ENCODE peak calls at places on chromosomes 1 and 21, in four cellular contexts. One of them, this sample, is unnamed.

GRCh38 chr1:162138107-162138506 is 68.6 kb downstream of the NOS1AP start:
- DNase-seq in HFF-Myc: no peak
- DNase-seq in CD4-positive, alpha-beta T cell: no peak
- DNase-seq in astrocyte of the spinal cord: no peak
- DNase-seq in this sample: no peak

GRCh38 chr1:111563619-111564018 is 56.0 kb upstream of the RAP1A start:
- DNase-seq in CD4-positive, alpha-beta T cell: no peak
- DNase-seq in astrocyte of the spinal cord: peak
- DNase-seq in HFF-Myc: no peak
- DNase-seq in this sample: no peak

GRCh38 chr1:23475134-23475628 is 8.8 kb downstream of the ASAP3 start:
- DNase-seq in astrocyte of the spinal cord: peak
- DNase-seq in HFF-Myc: peak
- DNase-seq in CD4-positive, alpha-beta T cell: no peak
- DNase-seq in this sample: no peak

GRCh38 chr1:151728151-151728711 is 6.9 kb downstream of the RIIAD1 start:
- DNase-seq in HFF-Myc: no peak
- DNase-seq in astrocyte of the spinal cord: peak
- DNase-seq in CD4-positive, alpha-beta T cell: no peak
- DNase-seq in this sample: no peak

GRCh38 chr1:111988743-111989453 is 570 bp downstream of the KCND3 start:
- DNase-seq in astrocyte of the spinal cord: no peak
- DNase-seq in CD4-positive, alpha-beta T cell: no peak
- DNase-seq in HFF-Myc: no peak
- DNase-seq in this sample: no peak

GRCh38 chr1:206784471-206784903 is 12.2 kb upstream of the IL10 start:
- DNase-seq in CD4-positive, alpha-beta T cell: peak
- DNase-seq in astrocyte of the spinal cord: no peak
- DNase-seq in HFF-Myc: no peak
- DNase-seq in this sample: no peak

GRCh38 chr1:40955266-40955665 is 24.2 kb upstream of the CTPS1 start:
- DNase-seq in astrocyte of the spinal cord: no peak
- DNase-seq in CD4-positive, alpha-beta T cell: no peak
- DNase-seq in HFF-Myc: no peak
- DNase-seq in this sample: no peak

GRCh38 chr1:12539320-12539704 is 78.7 kb downstream of the DHRS3 start:
- DNase-seq in HFF-Myc: no peak
- DNase-seq in astrocyte of the spinal cord: no peak
- DNase-seq in CD4-positive, alpha-beta T cell: no peak
- DNase-seq in this sample: no peak

GRCh38 chr21:35048706-35049617 is at the start of gene RUNX1:
- DNase-seq in CD4-positive, alpha-beta T cell: peak
- DNase-seq in astrocyte of the spinal cord: peak
- DNase-seq in HFF-Myc: peak
- DNase-seq in this sample: peak

GRCh38 chr1:119359730-119360129 is 8.9 kb upstream of the HAO2 start:
- DNase-seq in CD4-positive, alpha-beta T cell: no peak
- DNase-seq in astrocyte of the spinal cord: no peak
- DNase-seq in HFF-Myc: no peak
- DNase-seq in this sample: no peak

GRCh38 chr1:32179443-32180185 is at the start of gene TXLNA:
- DNase-seq in CD4-positive, alpha-beta T cell: peak
- DNase-seq in astrocyte of the spinal cord: peak
- DNase-seq in HFF-Myc: no peak
- DNase-seq in this sample: peak

GRCh38 chr1:51664412-51665240 is 47.7 kb downstream of the OSBPL9 start:
- DNase-seq in astrocyte of the spinal cord: peak
- DNase-seq in CD4-positive, alpha-beta T cell: no peak
- DNase-seq in HFF-Myc: no peak
- DNase-seq in this sample: no peak

GRCh38 chr1:81125672-81126071 is 675.1 kb upstream of the ADGRL2 start:
- DNase-seq in astrocyte of the spinal cord: no peak
- DNase-seq in CD4-positive, alpha-beta T cell: no peak
- DNase-seq in HFF-Myc: peak
- DNase-seq in this sample: no peak

GRCh38 chr1:212518188-212518951 is 85.7 kb downstream of the NENF start:
- DNase-seq in HFF-Myc: no peak
- DNase-seq in astrocyte of the spinal cord: peak
- DNase-seq in CD4-positive, alpha-beta T cell: no peak
- DNase-seq in this sample: no peak

GRCh38 chr1:22259581-22260282 is 116.8 kb upstream of the WNT4 start:
- DNase-seq in HFF-Myc: no peak
- DNase-seq in astrocyte of the spinal cord: peak
- DNase-seq in CD4-positive, alpha-beta T cell: no peak
- DNase-seq in this sample: no peak

GRCh38 chr1:168341576-168341975 is 60.9 kb downstream of the TBX19 start:
- DNase-seq in astrocyte of the spinal cord: peak
- DNase-seq in HFF-Myc: no peak
- DNase-seq in CD4-positive, alpha-beta T cell: no peak
- DNase-seq in this sample: no peak

GRCh38 chr1:156538711-156539440 is 33.5 kb downstream of the IQGAP3 start:
- DNase-seq in CD4-positive, alpha-beta T cell: no peak
- DNase-seq in HFF-Myc: no peak
- DNase-seq in astrocyte of the spinal cord: no peak
- DNase-seq in this sample: no peak

GRCh38 chr1:219774386-219774785 is 154.0 kb downstream of the SLC30A10 start:
- DNase-seq in HFF-Myc: no peak
- DNase-seq in astrocyte of the spinal cord: no peak
- DNase-seq in CD4-positive, alpha-beta T cell: no peak
- DNase-seq in this sample: no peak
- TF ChIP-seq CTCF in HFF-Myc: no peak
- TF ChIP-seq CTCF in astrocyte of the spinal cord: no peak
- TF ChIP-seq CTCF in CD4-positive, alpha-beta T cell: no peak
- TF ChIP-seq CTCF in this sample: no peak

GRCh38 chr1:158506369-158506987 is 34.5 kb downstream of the OR10R2 start:
- DNase-seq in HFF-Myc: no peak
- DNase-seq in CD4-positive, alpha-beta T cell: peak
- DNase-seq in astrocyte of the spinal cord: no peak
- DNase-seq in this sample: peak
- TF ChIP-seq CTCF in HFF-Myc: peak
- TF ChIP-seq CTCF in CD4-positive, alpha-beta T cell: peak
- TF ChIP-seq CTCF in astrocyte of the spinal cord: peak
- TF ChIP-seq CTCF in this sample: peak

GRCh38 chr1:159056069-159056698 is 20.4 kb downstream of the AIM2 start:
- DNase-seq in HFF-Myc: no peak
- DNase-seq in astrocyte of the spinal cord: no peak
- DNase-seq in CD4-positive, alpha-beta T cell: no peak
- DNase-seq in this sample: no peak
- TF ChIP-seq CTCF in HFF-Myc: peak
- TF ChIP-seq CTCF in astrocyte of the spinal cord: no peak
- TF ChIP-seq CTCF in CD4-positive, alpha-beta T cell: no peak
- TF ChIP-seq CTCF in this sample: no peak

GRCh38 chr1:24849653-24850295 is 80.3 kb downstream of the RUNX3 start:
- DNase-seq in HFF-Myc: no peak
- DNase-seq in CD4-positive, alpha-beta T cell: no peak
- DNase-seq in astrocyte of the spinal cord: no peak
- DNase-seq in this sample: no peak
- TF ChIP-seq CTCF in HFF-Myc: peak
- TF ChIP-seq CTCF in CD4-positive, alpha-beta T cell: peak
- TF ChIP-seq CTCF in astrocyte of the spinal cord: peak
- TF ChIP-seq CTCF in this sample: no peak

DNA sequence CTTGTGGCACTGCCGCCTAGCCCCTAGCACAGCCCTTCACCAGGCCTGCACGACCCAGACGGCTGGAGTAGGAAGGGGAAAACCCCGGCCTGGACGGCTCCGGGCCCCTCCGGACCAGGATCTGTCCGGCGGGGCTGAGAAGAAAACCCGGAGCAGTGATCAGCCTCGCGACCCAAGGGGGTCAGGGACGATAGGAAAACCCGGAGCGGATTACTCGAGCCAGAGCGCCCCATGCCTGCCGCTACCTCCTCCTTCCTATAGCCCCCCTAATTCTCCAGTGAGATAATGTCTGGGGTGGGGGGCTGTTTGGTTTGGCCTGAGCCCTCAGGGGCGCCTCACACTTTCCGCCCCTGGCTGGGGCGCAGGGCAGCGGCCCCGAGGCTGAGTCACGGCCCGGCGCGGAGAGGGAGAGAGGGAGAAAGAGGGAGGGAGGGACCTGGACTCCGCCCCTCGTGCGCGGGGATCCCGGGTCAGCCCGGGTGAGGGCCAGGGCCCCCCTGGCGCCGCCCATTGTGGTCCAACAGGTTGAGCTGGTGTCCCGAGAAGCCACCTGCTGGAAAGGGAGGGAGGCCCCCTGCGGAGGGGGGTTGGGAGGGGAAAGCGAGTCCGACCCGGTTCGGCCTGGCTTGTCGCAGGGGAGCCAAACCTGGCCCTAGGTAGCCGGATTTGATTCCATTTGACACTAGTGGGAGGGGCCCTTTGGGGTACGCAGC is 1.7 kb upstream of the ZBTB7B start:
- DNase-seq in HFF-Myc: peak
- DNase-seq in astrocyte of the spinal cord: peak
- DNase-seq in CD4-positive, alpha-beta T cell: peak
- DNase-seq in this sample: peak
- TF ChIP-seq CTCF in HFF-Myc: no peak
- TF ChIP-seq CTCF in astrocyte of the spinal cord: no peak
- TF ChIP-seq CTCF in CD4-positive, alpha-beta T cell: no peak
- TF ChIP-seq CTCF in this sample: no peak

DNA sequence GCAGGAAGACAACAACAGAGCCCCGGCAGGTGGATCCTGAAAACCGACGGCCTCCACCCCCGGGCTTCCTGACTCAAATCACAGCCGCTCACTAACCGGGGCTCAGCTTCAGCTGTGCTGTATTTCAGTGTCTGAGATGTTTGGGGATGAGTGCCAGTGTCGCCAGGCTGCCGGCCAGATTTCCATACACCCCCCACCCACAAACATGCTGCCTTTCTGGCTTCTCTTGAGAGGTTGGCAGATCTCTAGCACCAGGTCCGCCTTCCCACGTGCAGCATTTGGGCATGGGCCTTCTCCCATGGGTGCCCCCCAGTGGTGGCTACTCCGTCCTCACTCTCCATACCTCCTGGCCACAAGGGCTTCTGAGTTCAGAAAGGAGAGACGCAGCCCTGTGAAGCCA is 34.8 kb downstream of the KCNAB2 start:
- DNase-seq in CD4-positive, alpha-beta T cell: no peak
- DNase-seq in astrocyte of the spinal cord: no peak
- DNase-seq in HFF-Myc: no peak
- DNase-seq in this sample: no peak
- TF ChIP-seq CTCF in CD4-positive, alpha-beta T cell: no peak
- TF ChIP-seq CTCF in astrocyte of the spinal cord: peak
- TF ChIP-seq CTCF in HFF-Myc: peak
- TF ChIP-seq CTCF in this sample: no peak

DNA sequence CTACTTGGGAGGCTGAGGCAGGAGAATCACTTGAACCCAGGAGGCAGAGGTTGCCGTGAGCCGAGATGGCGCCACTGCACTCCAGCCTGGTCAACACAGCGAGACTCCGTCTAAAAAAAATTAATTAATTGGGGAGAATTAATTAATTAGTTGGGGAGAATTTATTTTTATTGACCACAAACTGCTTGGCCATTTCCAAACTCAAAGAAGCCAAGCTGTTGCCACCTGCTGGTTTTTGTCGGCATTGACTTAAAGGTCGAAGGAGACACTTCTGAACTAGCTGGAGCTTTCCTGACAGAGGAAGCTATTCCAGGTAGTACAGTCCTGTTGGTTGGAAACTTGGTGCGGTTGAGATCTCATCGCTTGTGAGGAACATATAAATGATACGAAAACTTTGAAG is 13.1 kb downstream of the MAP1LC3C start:
- DNase-seq in HFF-Myc: no peak
- DNase-seq in astrocyte of the spinal cord: peak
- DNase-seq in CD4-positive, alpha-beta T cell: no peak
- DNase-seq in this sample: no peak
- TF ChIP-seq CTCF in HFF-Myc: peak
- TF ChIP-seq CTCF in astrocyte of the spinal cord: peak
- TF ChIP-seq CTCF in CD4-positive, alpha-beta T cell: peak
- TF ChIP-seq CTCF in this sample: no peak

GRCh38 chr1:53430256-53430655 is 28.9 kb upstream of the DMRTB1 start:
- DNase-seq in HFF-Myc: no peak
- DNase-seq in astrocyte of the spinal cord: peak
- DNase-seq in CD4-positive, alpha-beta T cell: no peak
- DNase-seq in this sample: no peak
- TF ChIP-seq CTCF in HFF-Myc: no peak
- TF ChIP-seq CTCF in astrocyte of the spinal cord: no peak
- TF ChIP-seq CTCF in CD4-positive, alpha-beta T cell: no peak
- TF ChIP-seq CTCF in this sample: no peak

GRCh38 chr1:114959423-114959822 is 70.2 kb upstream of the TSHB start:
- DNase-seq in astrocyte of the spinal cord: no peak
- DNase-seq in CD4-positive, alpha-beta T cell: no peak
- DNase-seq in HFF-Myc: no peak
- DNase-seq in this sample: no peak

DNA sequence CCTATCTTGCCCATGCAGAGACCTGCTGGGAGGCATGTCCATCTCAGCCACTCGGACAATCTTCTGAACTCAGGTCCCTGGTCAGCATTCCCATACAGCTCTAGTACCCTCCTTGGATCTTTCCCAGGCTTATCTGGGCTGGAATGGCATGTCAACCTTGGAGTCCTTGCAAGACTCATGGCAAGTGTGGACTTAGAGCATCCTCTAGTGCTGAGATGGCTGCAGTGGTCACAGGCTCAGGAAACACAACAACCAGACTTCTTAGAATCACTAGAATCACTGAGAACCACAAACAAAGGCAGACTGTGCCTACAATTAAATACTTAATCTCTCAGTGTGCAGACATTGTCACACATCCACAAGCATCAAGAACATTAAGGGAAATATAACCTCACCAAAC is 73.1 kb upstream of the TSHB start:
- DNase-seq in HFF-Myc: no peak
- DNase-seq in astrocyte of the spinal cord: peak
- DNase-seq in CD4-positive, alpha-beta T cell: no peak
- DNase-seq in this sample: no peak
- TF ChIP-seq CTCF in HFF-Myc: peak
- TF ChIP-seq CTCF in astrocyte of the spinal cord: no peak
- TF ChIP-seq CTCF in CD4-positive, alpha-beta T cell: no peak
- TF ChIP-seq CTCF in this sample: no peak

GRCh38 chr1:216854836-216855485 is 131.7 kb upstream of the ESRRG start:
- DNase-seq in astrocyte of the spinal cord: no peak
- DNase-seq in HFF-Myc: no peak
- DNase-seq in CD4-positive, alpha-beta T cell: no peak
- DNase-seq in this sample: no peak
- TF ChIP-seq CTCF in astrocyte of the spinal cord: no peak
- TF ChIP-seq CTCF in HFF-Myc: no peak
- TF ChIP-seq CTCF in CD4-positive, alpha-beta T cell: no peak
- TF ChIP-seq CTCF in this sample: no peak

This sample was measured in CD8-positive, alpha-beta T cell.